ENCODE peak calls at places on chromosomes 3 and 15, in six cellular contexts. Z, T, P, O, N and J are unnamed samples. For H3K4me1, the result is how much of the 10 kb centered on the place peaks cover.

GRCh38 chr3:37155782-37156181 is 18.6 kb downstream of the LRRFIP2 start:
- DNase-seq in Z (no peak), T (no peak), P (no peak), O (no peak), N (no peak), J (no peak)

GRCh38 chr3:177106184-177106583 is 91.1 kb downstream of the TBL1XR1 start:
- DNase-seq in Z (no peak), T (no peak), P (no peak), O (no peak), N (no peak), J (no peak)

GRCh38 chr3:170816341-170816740 is 53.7 kb downstream of the RPL22L1 start:
- DNase-seq in Z (no peak), T (no peak), P (no peak), O (no peak), N (no peak), J (no peak)

GRCh38 chr3:16433701-16434151 is 79.8 kb downstream of the RFTN1 start:
- DNase-seq in Z (no peak), T (no peak), P (no peak), O (no peak), N (no peak), J (no peak)

GRCh38 chr15:70559223-70559823 is 204.0 kb downstream of the UACA start:
- DNase-seq in Z (peak), T (peak), P (peak), O (no peak), N (peak), J (no peak)

GRCh38 chr3:52830535-52831258 is at the start of gene ITIH4:
- DNase-seq in Z (no peak), T (no peak), P (no peak), O (no peak), N (no peak), J (no peak)

GRCh38 chr3:129565902-129566301 is 22.9 kb downstream of the H1-8 start:
- DNase-seq in Z (no peak), T (no peak), P (no peak), O (no peak), N (no peak), J (no peak)

GRCh38 chr3:5917932-5918331 is 730.4 kb downstream of the EDEM1 start:
- DNase-seq in Z (no peak), T (no peak), P (no peak), O (no peak), N (no peak), J (no peak)

GRCh38 chr15:70259030-70259424 is 161.3 kb upstream of the TLE3 start:
- DNase-seq in Z (peak), T (peak), P (peak), O (peak), N (peak), J (peak)

GRCh38 chr3:19931767-19932188 is 2.2 kb downstream of the EFHB start:
- DNase-seq in Z (no peak), T (no peak), P (no peak), O (no peak), N (no peak), J (no peak)

GRCh38 chr3:150315711-150316110 is 92.4 kb upstream of the TSC22D2 start:
- DNase-seq in Z (no peak), T (no peak), P (no peak), O (no peak), N (no peak), J (no peak)

GRCh38 chr3:62184559-62184958 is 188.8 kb downstream of the FEZF2 start:
- DNase-seq in Z (no peak), T (no peak), P (no peak), O (no peak), N (no peak), J (no peak)

GRCh38 chr3:189529889-189530288 is 101.3 kb upstream of the TP63 start:
- DNase-seq in Z (no peak), T (no peak), P (no peak), O (no peak), N (no peak), J (no peak)

GRCh38 chr15:97023131-97023844 is 692.8 kb downstream of the NR2F2 start:
- DNase-seq in Z (no peak), T (no peak), P (no peak), O (no peak), N (no peak), J (no peak)

GRCh38 chr15:80234883-80235282 is 17.1 kb downstream of the CTXND1 start:
- DNase-seq in Z (no peak), T (peak), P (peak), O (no peak), N (peak), J (peak)

DNA sequence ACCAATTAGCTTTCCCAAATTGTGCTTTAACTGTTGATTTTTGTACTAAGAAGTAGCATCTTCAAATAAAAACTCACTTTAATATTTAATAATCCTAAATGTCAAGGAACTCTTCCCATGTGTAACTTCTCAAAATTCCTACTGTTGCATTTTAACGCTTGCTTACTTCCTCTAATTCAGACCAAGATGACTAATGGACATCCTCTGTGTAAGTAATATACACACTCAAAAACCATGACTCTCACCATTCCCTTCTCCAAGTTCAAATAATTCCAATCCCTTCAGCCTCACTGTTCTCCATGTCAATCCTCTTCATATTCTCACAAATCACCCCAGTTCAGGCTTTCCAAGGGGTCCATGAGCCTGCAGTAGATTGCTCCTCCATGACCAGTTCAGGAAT is 13.0 kb downstream of the MRPL46 start:
- DNase-seq in Z (no peak), T (no peak), P (no peak), O (no peak), N (peak), J (no peak)
- H3K4me1 ChIP-seq in Z (under half), T (under half), P (under half), O (under half), N (under half), J (under half)

GRCh38 chr15:85689729-85690128 is 105.0 kb downstream of the KLHL25 start:
- DNase-seq in Z (peak), T (peak), P (peak), O (peak), N (peak), J (no peak)
- H3K4me3 ChIP-seq in Z (peak), T (peak), P (peak), O (peak), N (peak), J (peak)

GRCh38 chr3:187743195-187744141 is 1.8 kb downstream of the BCL6 start:
- DNase-seq in Z (peak), T (peak), P (peak), O (peak), N (peak), J (peak)
- H3K4me1 ChIP-seq in Z (under half), T (under half), P (under half), O (under half), N (under half), J (under half)

GRCh38 chr15:98799991-98800390 is 151.7 kb downstream of the IGF1R start:
- DNase-seq in Z (no peak), T (no peak), P (no peak), O (no peak), N (no peak), J (no peak)

GRCh38 chr15:98800437-98801233 is 152.3 kb downstream of the IGF1R start:
- DNase-seq in Z (peak), T (peak), P (peak), O (peak), N (peak), J (no peak)

GRCh38 chr15:98799461-98799971 is 151.2 kb downstream of the IGF1R start:
- DNase-seq in Z (no peak), T (no peak), P (no peak), O (no peak), N (peak), J (no peak)

GRCh38 chr15:98802187-98802586 is 153.8 kb downstream of the IGF1R start:
- DNase-seq in Z (no peak), T (no peak), P (no peak), O (no peak), N (no peak), J (no peak)

GRCh38 chr15:98801234-98801561 is 152.9 kb downstream of the IGF1R start:
- DNase-seq in Z (no peak), T (no peak), P (no peak), O (no peak), N (no peak), J (no peak)
- H3K4me3 ChIP-seq in Z (no peak), T (no peak), P (no peak), O (no peak), N (no peak), J (no peak)